ENCODE peak calls at places on chromosomes 6 and 20, in ten cellular contexts. F is neural progenitor cell; B is progenitor cell of endocrine pancreas; E is CD4-positive, alpha-beta T cell; G is neural crest cell; K is OCI-LY7; R is cardiac fibroblast; N is foreskin fibroblast; A is choroid plexus epithelial cell; S is endodermal cell. T is an unnamed sample.

GRCh38 chr6:7727150-7727950 is 1.5 kb downstream of the BMP6 start:
- DNase-seq in B (peak), R (peak), S (peak), A (no peak), K (peak), E (no peak), F (peak), N (peak), G (peak), T (peak)

GRCh38 chr6:40789143-40789764 is 202.1 kb upstream of the LRFN2 start:
- DNase-seq in E (no peak), G (no peak), S (peak), A (peak), B (no peak), K (no peak), N (no peak), F (no peak), R (no peak), T (peak)

GRCh38 chr6:158321960-158322359 is 9.7 kb downstream of the TULP4 start:
- DNase-seq in N (peak), K (no peak), S (no peak), G (no peak), B (no peak), A (peak), R (peak), E (no peak), F (no peak), T (no peak)

GRCh38 chr6:1424306-1424927 is 35.0 kb downstream of the FOXF2 start:
- DNase-seq in F (peak), A (peak), E (no peak), K (peak), N (peak), G (peak), B (no peak), R (peak), S (peak), T (peak)

GRCh38 chr6:25399885-25400284 is 120.7 kb downstream of the CARMIL1 start:
- DNase-seq in K (no peak), A (no peak), B (no peak), F (no peak), R (no peak), E (no peak), S (no peak), G (no peak), N (no peak), T (no peak)

GRCh38 chr20:20364747-20365558 is 3.0 kb upstream of the INSM1 start:
- DNase-seq in B (no peak), G (no peak), R (no peak), A (no peak), F (peak), E (no peak), K (no peak), S (peak), N (no peak), T (no peak)

GRCh38 chr6:158060447-158061360 is 79.0 kb downstream of the SYNJ2 start:
- DNase-seq in N (peak), S (peak), B (no peak), A (peak), R (peak), K (no peak), F (no peak), G (no peak), E (no peak), T (no peak)

GRCh38 chr6:12761376-12762115 is 45.0 kb downstream of the PHACTR1 start:
- DNase-seq in S (no peak), N (peak), A (peak), B (no peak), F (no peak), K (no peak), R (peak), G (no peak), E (no peak), T (no peak)

GRCh38 chr6:36798852-36799251 is 40.4 kb downstream of the CPNE5 start:
- DNase-seq in S (no peak), N (no peak), G (no peak), E (no peak), K (no peak), A (no peak), B (no peak), F (no peak), R (no peak), T (no peak)

GRCh38 chr6:97923249-97923648 is 640.2 kb upstream of the MMS22L start:
- DNase-seq in A (no peak), S (no peak), N (no peak), F (no peak), B (no peak), E (no peak), K (no peak), R (no peak), G (no peak), T (no peak)

GRCh38 chr6:16345449-16346330 is 107.3 kb downstream of the GMPR start:
- DNase-seq in G (no peak), F (peak), E (no peak), K (no peak), A (peak), S (peak), N (peak), B (no peak), R (peak), T (no peak)

GRCh38 chr6:41675176-41675767 is 37.0 kb downstream of the MDFI start:
- DNase-seq in G (no peak), F (no peak), N (no peak), S (peak), K (no peak), B (no peak), A (no peak), R (no peak), E (no peak), T (no peak)

GRCh38 chr20:25584905-25585704 is at the start of gene NINL:
- DNase-seq in B (peak), R (peak), N (peak), G (peak), K (no peak), E (peak), S (peak), A (peak), F (peak), T (no peak)

GRCh38 chr6:27866370-27867050 is 45.7 kb downstream of the OR2B2 start:
- DNase-seq in F (peak), E (no peak), A (peak), B (no peak), K (peak), R (peak), N (peak), G (no peak), S (peak), T (peak)

GRCh38 chr6:73579389-73579788 is 58.6 kb upstream of the EEF1A1 start:
- DNase-seq in S (peak), K (no peak), B (no peak), R (no peak), F (no peak), A (no peak), E (no peak), G (no peak), N (no peak), T (peak)

GRCh38 chr6:150567360-150567759 is 32.3 kb upstream of the PLEKHG1 start:
- DNase-seq in N (no peak), G (no peak), K (no peak), E (no peak), A (no peak), F (no peak), R (no peak), S (no peak), B (no peak), T (no peak)

GRCh38 chr6:75735491-75736186 is 13.4 kb upstream of the MYO6 start:
- DNase-seq in F (no peak), R (peak), S (no peak), B (no peak), G (no peak), E (no peak), K (no peak), N (peak), A (peak), T (peak)
- TF ChIP-seq CTCF in F (no peak), R (no peak), S (no peak), B (no peak), G (no peak), E (no peak), K (no peak), N (no peak), A (no peak), T (no peak)

GRCh38 chr20:2872304-2873009 is 824 bp upstream of the PTPRA start:
- DNase-seq in A (peak), G (peak), E (peak), B (peak), F (peak), K (peak), S (peak), N (peak), R (peak), T (peak)

GRCh38 chr20:2873747-2874041 is 413 bp downstream of the PTPRA start:
- DNase-seq in K (peak), F (peak), S (peak), R (peak), A (peak), B (peak), E (peak), G (peak), N (no peak), T (peak)

GRCh38 chr20:2874456-2874855 is 1.2 kb downstream of the PTPRA start:
- DNase-seq in R (peak), A (peak), E (no peak), N (peak), K (peak), B (no peak), G (no peak), F (peak), S (no peak), T (peak)

GRCh38 chr20:2871555-2872303 is 1.6 kb upstream of the PTPRA start:
- DNase-seq in G (no peak), B (no peak), E (no peak), K (no peak), S (peak), A (peak), N (no peak), F (peak), R (peak), T (no peak)

DNA sequence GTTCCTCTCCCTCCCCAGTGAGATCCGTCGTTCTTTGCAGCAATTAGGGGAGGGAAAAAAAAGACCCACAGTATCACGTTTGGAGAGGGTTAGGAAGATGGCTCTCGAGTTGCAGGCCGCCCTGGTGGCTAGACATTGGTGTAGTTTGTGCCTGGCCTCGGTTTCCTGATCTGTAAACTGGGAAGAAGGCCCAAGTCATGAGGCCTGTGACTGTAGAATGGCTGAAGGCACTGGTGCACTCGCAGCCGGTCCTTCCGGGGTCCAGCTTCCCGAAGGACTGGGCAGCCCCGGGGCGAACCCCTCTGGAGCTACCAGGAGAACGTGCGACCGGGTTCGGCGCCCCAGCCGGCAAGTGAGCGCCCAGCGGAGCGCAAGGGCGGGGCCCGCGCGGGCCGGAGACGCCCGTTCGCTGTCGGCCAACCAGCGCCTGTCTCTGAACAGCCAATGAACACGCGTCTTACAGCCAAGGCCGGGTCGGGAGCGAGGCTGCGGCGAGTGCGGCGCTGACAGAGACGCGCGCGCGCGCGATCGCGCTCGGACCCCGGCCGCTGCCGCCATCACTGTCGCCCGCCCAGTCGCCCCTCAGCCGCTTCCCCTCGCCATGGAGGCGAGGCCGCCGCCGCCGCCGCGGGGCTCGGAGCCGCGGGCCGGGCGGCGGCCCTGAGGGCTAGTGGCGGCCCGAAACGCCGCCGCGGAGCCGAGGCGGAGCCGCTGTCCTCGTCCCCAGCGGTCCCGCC is at the start of gene PTPRA:
- DNase-seq in S (peak), G (peak), R (peak), A (peak), K (peak), N (peak), B (peak), F (peak), E (peak), T (peak)
- TF ChIP-seq CTCF in S (no peak), G (peak), R (no peak), A (no peak), K (no peak), N (no peak), B (no peak), F (no peak), E (no peak), T (no peak)

GRCh38 chr6:135147637-135148592 is 33.2 kb upstream of the MYB start:
- DNase-seq in R (no peak), K (no peak), A (peak), N (peak), B (no peak), S (no peak), G (no peak), E (no peak), F (no peak), T (no peak)

GRCh38 chr6:135145509-135145865 is 35.6 kb upstream of the MYB start:
- DNase-seq in K (no peak), N (no peak), B (no peak), R (peak), F (no peak), E (no peak), S (no peak), G (no peak), A (peak), T (no peak)

GRCh38 chr6:135146160-135146920 is 34.8 kb upstream of the MYB start:
- DNase-seq in S (no peak), B (no peak), R (peak), F (peak), K (no peak), A (peak), N (peak), G (no peak), E (no peak), T (peak)

GRCh38 chr6:135141728-135142127 is 39.4 kb upstream of the MYB start:
- DNase-seq in K (peak), N (no peak), B (no peak), E (no peak), R (no peak), F (no peak), S (no peak), G (no peak), A (no peak), T (peak)

GRCh38 chr6:135144678-135145508 is 36.2 kb upstream of the MYB start:
- DNase-seq in N (peak), E (no peak), F (peak), S (no peak), G (no peak), A (peak), R (peak), K (peak), B (no peak), T (peak)
- TF ChIP-seq CTCF in N (peak), E (peak), F (peak), S (peak), G (peak), A (peak), R (peak), K (peak), B (peak), T (peak)

GRCh38 chr6:13814176-13814937 is at the start of gene MCUR1:
- DNase-seq in R (peak), A (peak), G (peak), S (peak), N (peak), F (peak), E (peak), B (peak), K (peak), T (peak)
- TF ChIP-seq CTCF in R (no peak), A (no peak), G (no peak), S (peak), N (no peak), F (peak), E (peak), B (peak), K (peak), T (peak)

GRCh38 chr20:62850333-62850974 is 11.2 kb downstream of the TCFL5 start:
- DNase-seq in A (no peak), E (no peak), F (no peak), K (no peak), N (no peak), B (no peak), R (no peak), G (no peak), S (peak), T (no peak)
- TF ChIP-seq CTCF in A (no peak), E (no peak), F (peak), K (no peak), N (no peak), B (no peak), R (no peak), G (no peak), S (peak), T (no peak)

GRCh38 chr6:131929227-131929626 is 21.9 kb downstream of the CCN2 start:
- DNase-seq in K (no peak), N (no peak), E (no peak), S (peak), B (no peak), R (no peak), F (peak), G (no peak), A (no peak), T (no peak)
- TF ChIP-seq CTCF in K (peak), N (no peak), E (no peak), S (peak), B (no peak), R (no peak), F (peak), G (no peak), A (peak), T (peak)

DNA sequence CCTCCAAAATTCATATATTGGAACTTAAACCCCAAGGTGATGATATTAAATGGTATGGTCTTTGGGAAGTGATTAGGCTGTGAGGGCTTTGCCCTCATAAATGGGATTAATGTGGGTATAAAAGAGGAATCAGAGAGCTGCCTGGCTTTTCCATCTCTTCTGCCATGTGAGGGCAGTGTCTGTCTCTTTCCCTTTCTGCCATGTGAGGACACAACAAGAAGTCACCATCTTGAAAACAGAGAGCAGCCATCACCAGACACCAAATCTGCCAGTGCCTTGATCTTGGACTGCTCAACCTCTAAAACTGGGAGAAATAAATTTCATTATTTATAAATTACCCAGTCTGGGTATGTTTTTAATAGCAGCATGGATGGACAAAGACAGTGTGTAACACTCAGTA is 263.0 kb downstream of the PAX1 start:
- DNase-seq in N (no peak), A (no peak), S (no peak), R (peak), F (no peak), K (no peak), B (no peak), G (no peak), E (no peak), T (no peak)
- TF ChIP-seq CTCF in N (no peak), A (no peak), S (peak), R (no peak), F (no peak), K (no peak), B (no peak), G (no peak), E (no peak), T (no peak)

DNA sequence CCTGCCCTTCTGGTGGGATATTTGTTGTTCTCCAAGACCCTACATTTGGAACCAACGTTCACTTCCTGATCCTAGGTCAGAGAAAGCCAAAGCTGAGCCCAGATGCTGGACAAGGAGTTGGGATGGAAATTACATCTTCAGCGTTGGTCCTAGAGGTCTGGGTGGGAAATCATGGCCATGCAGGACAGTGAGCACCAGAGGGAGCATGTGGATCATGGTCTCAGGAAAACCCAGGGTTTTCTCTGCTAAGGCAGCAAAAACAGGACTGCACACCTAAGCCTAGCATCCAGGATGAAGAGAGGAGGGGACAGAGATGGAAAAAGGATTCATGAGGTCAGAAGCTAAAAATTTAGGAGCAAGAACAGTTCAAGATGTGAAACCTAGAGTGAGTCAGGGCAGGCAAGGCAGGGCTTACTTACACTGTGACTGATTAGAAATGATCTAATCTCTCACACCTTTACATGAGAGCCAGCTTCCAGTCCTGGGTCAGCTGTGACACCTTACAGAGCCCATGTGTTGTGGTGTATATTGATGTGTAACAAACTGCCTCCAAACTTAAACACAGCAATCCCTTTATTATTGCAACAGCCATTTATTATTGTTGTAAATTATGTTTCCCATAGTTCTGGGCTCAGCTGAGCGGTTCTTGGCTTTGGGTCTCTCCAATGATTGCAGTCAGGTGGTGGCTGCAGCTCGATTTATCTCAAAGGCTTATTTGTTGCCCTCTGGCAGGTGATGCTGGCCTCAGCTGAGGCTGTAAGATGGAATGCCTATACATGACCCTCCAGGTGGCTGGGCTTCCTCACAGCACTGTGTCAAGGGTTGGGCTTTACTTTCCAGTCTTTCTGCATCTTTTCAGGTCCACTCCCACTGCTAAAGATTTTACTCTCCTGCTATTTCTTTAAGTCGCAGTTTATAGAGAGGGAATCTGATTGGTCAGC is 6.5 kb downstream of the C20orf202 start:
- DNase-seq in B (no peak), K (no peak), N (peak), G (no peak), F (no peak), A (peak), R (peak), S (no peak), E (no peak), T (no peak)
- TF ChIP-seq CTCF in B (peak), K (peak), N (peak), G (no peak), F (peak), A (peak), R (peak), S (peak), E (no peak), T (no peak)

DNA sequence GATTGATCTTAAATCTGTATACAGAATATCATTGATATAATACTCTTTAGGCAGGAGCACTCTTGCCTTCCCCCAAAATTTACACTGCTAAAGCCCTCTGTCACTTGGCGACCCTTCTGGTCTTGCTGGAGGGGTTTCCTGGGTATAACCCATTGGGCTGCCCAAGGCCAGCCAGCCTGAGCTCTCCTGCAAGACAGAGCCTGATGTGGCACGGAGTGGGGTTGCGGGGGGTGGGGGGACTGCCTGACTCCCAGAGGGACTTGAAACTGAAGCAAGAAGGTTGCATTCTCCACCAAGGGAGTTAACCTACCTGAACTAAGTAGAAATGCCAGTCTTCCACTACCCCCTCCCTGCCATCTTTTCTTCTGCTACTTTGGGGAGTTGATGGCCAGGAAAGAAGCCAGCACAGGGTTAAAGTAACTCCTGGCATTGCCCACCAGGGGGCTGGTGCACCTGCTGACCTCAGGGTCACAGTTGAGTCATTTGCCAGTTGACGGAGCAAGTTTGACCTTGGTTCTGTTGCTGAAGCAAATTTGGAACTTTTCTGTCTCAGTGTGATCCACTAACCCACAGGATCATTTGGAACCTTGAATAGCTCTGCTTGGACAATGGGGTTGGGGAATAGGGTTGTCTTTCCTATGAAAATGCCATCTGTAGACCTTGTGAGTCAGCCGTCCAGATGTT is 79.4 kb downstream of the ASXL1 start:
- DNase-seq in K (peak), A (no peak), G (no peak), E (no peak), S (peak), N (no peak), B (no peak), F (no peak), R (no peak), T (no peak)
- TF ChIP-seq CTCF in K (peak), A (peak), G (peak), E (peak), S (peak), N (no peak), B (peak), F (peak), R (peak), T (peak)